ENCODE peak calls at places on chromosomes 2 and 18, in ten cellular contexts. R is cardiac muscle cell, J is glutamatergic neuron, H is colonic mucosa, F is heart right ventricle, W is omental fat pad, S is body of pancreas, C is Calu3, X is astrocyte, P is IMR-90. Z is an unnamed sample.

GRCh38 chr2:169741-170140 is 94.1 kb downstream of the SH3YL1 start:
- DNase-seq in R (no peak), J (no peak), H (no peak), F (no peak), W (no peak), S (no peak), C (no peak), X (no peak), P (no peak), Z (no peak)

GRCh38 chr2:98737848-98738247 is 6.9 kb upstream of the MGAT4A start:
- DNase-seq in R (no peak), J (no peak), H (no peak), F (no peak), W (no peak), S (peak), C (no peak), X (no peak), P (no peak), Z (no peak)

GRCh38 chr2:120983344-120983743 is 247.7 kb downstream of the GLI2 start:
- DNase-seq in R (no peak), J (peak), H (no peak), F (no peak), W (no peak), S (no peak), C (no peak), X (no peak), P (peak), Z (no peak)

GRCh38 chr2:113156278-113157107 is 17.3 kb upstream of the PSD4 start:
- DNase-seq in R (no peak), J (no peak), H (peak), F (no peak), W (no peak), S (peak), C (peak), X (no peak), P (no peak), Z (no peak)

GRCh38 chr2:164000171-164000570 is 264.4 kb upstream of the FIGN start:
- DNase-seq in R (no peak), J (no peak), H (no peak), F (no peak), W (no peak), S (no peak), C (no peak), X (peak), P (no peak), Z (no peak)

GRCh38 chr2:180910831-180911665 is 69.4 kb upstream of the UBE2E3 start:
- DNase-seq in R (no peak), J (peak), H (no peak), F (no peak), W (no peak), S (no peak), C (no peak), X (no peak), P (peak), Z (no peak)

GRCh38 chr18:67142604-67143003 is 373.9 kb downstream of the DSEL start:
- DNase-seq in R (no peak), J (no peak), H (no peak), F (no peak), W (no peak), S (no peak), C (no peak), X (no peak), P (no peak), Z (no peak)

GRCh38 chr2:143725425-143725824 is 596.2 kb downstream of the ARHGAP15 start:
- DNase-seq in R (no peak), J (no peak), H (no peak), F (no peak), W (no peak), S (no peak), C (peak), X (no peak), P (no peak), Z (no peak)

GRCh38 chr2:22795467-22795866 is 589.5 kb upstream of the KLHL29 start:
- DNase-seq in R (no peak), J (no peak), H (no peak), F (no peak), W (no peak), S (no peak), C (no peak), X (no peak), P (no peak), Z (no peak)

DNA sequence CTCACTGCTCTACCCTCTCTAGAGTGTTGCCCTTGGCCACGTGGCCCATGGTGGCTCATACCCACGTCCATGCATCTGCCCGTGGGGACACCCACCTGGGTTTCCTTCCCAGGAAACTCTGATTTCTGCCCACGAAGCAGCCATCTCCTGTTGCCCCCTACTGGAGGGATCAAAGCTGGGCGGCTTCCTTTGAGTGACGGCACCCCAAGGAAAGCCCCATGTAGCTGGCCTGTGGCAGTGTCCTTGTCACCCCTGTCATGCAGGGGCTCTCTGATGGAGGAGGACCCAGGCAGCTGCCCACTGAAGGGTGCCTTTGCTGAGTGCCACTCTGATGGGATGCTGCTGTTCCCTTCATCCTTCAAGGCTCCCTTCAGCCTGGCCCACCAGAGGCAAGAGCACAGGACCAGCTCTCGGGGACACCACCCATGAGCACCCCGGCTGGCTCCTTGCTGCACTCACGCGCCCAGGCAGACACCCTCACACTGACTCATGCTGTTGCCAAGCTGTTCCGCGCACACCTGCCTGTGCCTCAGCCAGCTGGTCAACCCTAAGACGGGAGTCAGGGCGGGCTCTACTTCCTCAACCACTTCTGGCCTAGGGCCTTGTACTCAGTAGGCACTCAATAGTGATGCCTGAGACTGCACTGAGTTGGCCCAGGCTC is 101.1 kb downstream of the CTIF start:
- DNase-seq in R (no peak), J (peak), H (no peak), F (no peak), W (no peak), S (no peak), C (no peak), X (no peak), P (no peak), Z (no peak)
- TF ChIP-seq CTCF in R (peak), J (peak), H (no peak), F (peak), W (no peak), S (no peak), C (peak), X (no peak), P (peak), Z (peak)

GRCh38 chr2:65142515-65142914 is 12.6 kb upstream of the RAB1A start:
- DNase-seq in R (no peak), J (no peak), H (no peak), F (no peak), W (no peak), S (no peak), C (peak), X (no peak), P (no peak), Z (no peak)
- TF ChIP-seq CTCF in R (peak), J (no peak), H (peak), F (no peak), W (no peak), S (peak), C (no peak), X (no peak), P (no peak), Z (peak)

DNA sequence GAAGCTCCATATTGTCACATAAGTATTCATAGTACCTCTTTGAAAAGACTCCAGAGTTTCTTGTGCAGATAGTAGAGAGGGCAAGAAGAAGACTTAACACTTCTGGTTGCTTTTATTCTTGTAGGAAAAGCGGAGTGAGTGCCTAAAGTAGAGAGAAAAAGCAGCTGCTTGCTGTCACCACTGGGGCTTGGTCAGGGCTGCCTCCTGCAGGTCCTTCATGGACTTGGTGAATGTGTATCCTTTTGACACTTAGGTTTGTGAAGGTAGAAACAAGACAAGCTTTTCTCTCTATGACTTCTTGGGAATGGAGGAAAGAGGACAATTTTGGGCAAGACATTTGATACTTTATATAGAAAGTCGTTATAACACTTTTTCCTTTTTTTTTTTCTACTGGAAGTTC is 312.8 kb upstream of the FANCL start:
- DNase-seq in R (peak), J (no peak), H (no peak), F (no peak), W (no peak), S (no peak), C (peak), X (no peak), P (no peak), Z (no peak)
- TF ChIP-seq CTCF in R (peak), J (no peak), H (no peak), F (no peak), W (no peak), S (peak), C (no peak), X (no peak), P (no peak), Z (peak)

DNA sequence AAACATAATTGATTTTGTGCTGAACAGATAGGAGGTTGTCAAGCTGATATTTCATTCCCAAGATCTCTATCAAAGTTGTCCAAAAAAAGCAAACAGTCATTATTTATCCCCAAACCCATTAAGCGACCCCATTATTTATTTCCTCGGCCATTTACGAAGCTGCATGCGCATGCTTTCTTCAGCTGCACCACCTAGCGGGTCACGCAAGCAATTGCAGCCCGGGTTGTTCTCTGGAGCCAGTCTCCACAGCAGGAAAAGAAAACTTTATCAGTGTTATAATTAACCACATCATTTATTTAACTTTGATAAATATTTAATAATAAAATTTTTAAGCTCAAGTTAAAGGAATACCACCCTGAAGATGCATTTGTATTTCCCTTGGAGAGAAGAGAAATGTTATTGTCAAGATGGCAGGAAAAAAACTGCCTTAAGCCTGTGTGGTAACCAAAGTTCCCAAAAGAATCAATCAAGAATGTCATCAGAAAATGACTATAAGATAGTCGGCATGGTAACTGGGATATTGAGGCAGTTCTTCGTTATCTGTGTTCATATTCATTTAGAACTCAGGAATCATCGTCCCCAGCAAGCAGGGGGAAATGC is 304.7 kb downstream of the FBXO15 start:
- DNase-seq in R (peak), J (peak), H (peak), F (peak), W (no peak), S (peak), C (peak), X (peak), P (peak), Z (peak)
- TF ChIP-seq CTCF in R (peak), J (peak), H (peak), F (peak), W (peak), S (peak), C (peak), X (peak), P (peak), Z (peak)

GRCh38 chr2:117957616-117958015 is 56.3 kb downstream of the CCDC93 start:
- DNase-seq in R (no peak), J (no peak), H (no peak), F (no peak), W (no peak), S (no peak), C (no peak), X (no peak), P (no peak), Z (no peak)

GRCh38 chr2:117958186-117958585 is 55.7 kb downstream of the CCDC93 start:
- DNase-seq in R (no peak), J (no peak), H (peak), F (no peak), W (no peak), S (no peak), C (peak), X (peak), P (peak), Z (peak)

GRCh38 chr2:117960231-117960630 is 53.6 kb downstream of the CCDC93 start:
- DNase-seq in R (no peak), J (no peak), H (peak), F (no peak), W (no peak), S (no peak), C (no peak), X (peak), P (peak), Z (no peak)

GRCh38 chr2:117952237-117952636 is 61.6 kb downstream of the CCDC93 start:
- DNase-seq in R (no peak), J (no peak), H (no peak), F (no peak), W (no peak), S (no peak), C (no peak), X (no peak), P (no peak), Z (no peak)

GRCh38 chr2:117956036-117956791 is 57.7 kb downstream of the CCDC93 start:
- DNase-seq in R (no peak), J (no peak), H (no peak), F (no peak), W (no peak), S (no peak), C (no peak), X (no peak), P (peak), Z (no peak)
- TF ChIP-seq CTCF in R (peak), J (peak), H (peak), F (no peak), W (no peak), S (no peak), C (no peak), X (no peak), P (peak), Z (peak)

GRCh38 chr2:238106698-238107524 is 6.8 kb downstream of the ESPNL start:
- DNase-seq in R (peak), J (peak), H (no peak), F (no peak), W (no peak), S (peak), C (peak), X (no peak), P (no peak), Z (no peak)
- TF ChIP-seq CTCF in R (peak), J (no peak), H (peak), F (no peak), W (no peak), S (peak), C (peak), X (no peak), P (peak), Z (peak)

GRCh38 chr18:48637081-48637990 is 98.5 kb downstream of the CTIF start:
- DNase-seq in R (no peak), J (peak), H (no peak), F (no peak), W (no peak), S (no peak), C (no peak), X (no peak), P (no peak), Z (no peak)

GRCh38 chr18:48638451-48638850 is 99.6 kb downstream of the CTIF start:
- DNase-seq in R (no peak), J (peak), H (no peak), F (no peak), W (no peak), S (no peak), C (no peak), X (no peak), P (no peak), Z (no peak)

GRCh38 chr18:48640566-48641270 is 101.9 kb downstream of the CTIF start:
- DNase-seq in R (no peak), J (peak), H (no peak), F (no peak), W (no peak), S (no peak), C (no peak), X (no peak), P (peak), Z (no peak)

GRCh38 chr18:48636436-48636835 is 97.6 kb downstream of the CTIF start:
- DNase-seq in R (no peak), J (peak), H (no peak), F (no peak), W (no peak), S (no peak), C (no peak), X (no peak), P (no peak), Z (no peak)

GRCh38 chr18:48638896-48639771 is 100.3 kb downstream of the CTIF start:
- DNase-seq in R (no peak), J (peak), H (no peak), F (no peak), W (no peak), S (no peak), C (no peak), X (no peak), P (no peak), Z (no peak)
- TF ChIP-seq CTCF in R (no peak), J (no peak), H (no peak), F (no peak), W (no peak), S (no peak), C (no peak), X (no peak), P (no peak), Z (no peak)

GRCh38 chr2:55874338-55874737 is 49.2 kb downstream of the EFEMP1 start:
- DNase-seq in R (no peak), J (no peak), H (no peak), F (no peak), W (no peak), S (no peak), C (no peak), X (no peak), P (no peak), Z (no peak)
- TF ChIP-seq CTCF in R (no peak), J (no peak), H (no peak), F (no peak), W (no peak), S (no peak), C (no peak), X (no peak), P (no peak), Z (no peak)

GRCh38 chr2:53475766-53476165 is 291.8 kb upstream of the CHAC2 start:
- DNase-seq in R (no peak), J (no peak), H (no peak), F (no peak), W (no peak), S (no peak), C (no peak), X (no peak), P (no peak), Z (no peak)

GRCh38 chr2:53473762-53474161 is 293.8 kb upstream of the CHAC2 start:
- DNase-seq in R (no peak), J (no peak), H (no peak), F (no peak), W (no peak), S (no peak), C (no peak), X (no peak), P (peak), Z (no peak)

GRCh38 chr2:53475320-53475719 is 292.3 kb upstream of the CHAC2 start:
- DNase-seq in R (no peak), J (no peak), H (no peak), F (no peak), W (no peak), S (no peak), C (peak), X (peak), P (peak), Z (peak)

GRCh38 chr2:53476800-53477199 is 290.8 kb upstream of the CHAC2 start:
- DNase-seq in R (no peak), J (no peak), H (no peak), F (no peak), W (no peak), S (no peak), C (peak), X (no peak), P (no peak), Z (no peak)

GRCh38 chr2:53473236-53473635 is 294.4 kb upstream of the CHAC2 start:
- DNase-seq in R (peak), J (no peak), H (no peak), F (no peak), W (no peak), S (peak), C (no peak), X (no peak), P (no peak), Z (no peak)
- TF ChIP-seq CTCF in R (no peak), J (no peak), H (no peak), F (no peak), W (no peak), S (peak), C (no peak), X (no peak), P (peak), Z (peak)

DNA sequence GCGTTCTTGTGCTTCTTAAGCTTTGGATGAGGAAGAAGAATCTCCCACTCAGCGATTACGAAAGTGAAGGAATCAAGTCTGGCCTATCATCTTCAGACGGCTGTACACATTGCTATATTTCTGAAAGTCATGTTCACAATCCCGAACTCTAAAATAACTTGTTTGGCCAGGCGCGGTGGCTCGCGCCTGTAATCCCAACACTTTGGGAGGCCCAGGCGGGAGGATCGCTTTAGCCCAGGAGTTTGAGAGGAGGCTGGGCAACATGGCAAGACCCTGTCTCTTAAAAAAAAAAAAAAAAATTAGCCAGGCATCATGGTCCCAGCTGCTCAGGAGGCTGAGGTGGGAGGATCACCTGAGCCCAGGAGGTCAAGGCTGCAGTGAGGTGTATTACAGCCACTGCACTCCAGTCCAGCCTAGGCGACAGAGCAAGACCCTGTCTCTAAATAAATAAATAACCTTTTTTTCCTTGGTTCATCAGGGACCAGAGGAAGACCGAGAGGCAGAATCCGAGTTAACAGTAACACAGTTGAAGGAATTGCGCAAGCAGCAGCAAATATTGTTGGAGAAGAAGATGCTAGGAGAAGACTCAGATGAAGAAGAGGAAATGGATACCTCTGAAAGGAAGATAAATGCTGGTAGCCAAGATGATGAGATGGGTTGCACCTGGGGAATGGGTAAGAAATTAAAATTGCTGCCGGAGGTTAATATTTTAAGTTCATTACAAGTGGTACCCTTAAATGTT is 1.1 kb downstream of the SLC4A1AP start:
- DNase-seq in R (no peak), J (no peak), H (no peak), F (no peak), W (no peak), S (no peak), C (no peak), X (no peak), P (no peak), Z (no peak)
- TF ChIP-seq CTCF in R (no peak), J (no peak), H (no peak), F (no peak), W (no peak), S (no peak), C (no peak), X (no peak), P (no peak), Z (no peak)